ENCODE peak calls at places on chromosomes 6 and 20, in eight cellular contexts. One of them, this sample, is unnamed.

GRCh38 chr6:111552241-111552744 is 53.4 kb downstream of the TRAF3IP2 start:
- DNase-seq in foreskin fibroblast: peak; percentile 92
- DNase-seq in sigmoid colon: peak; percentile 91
- DNase-seq in body of pancreas: peak; percentile 75
- DNase-seq in GM18507: no peak
- DNase-seq in ascending aorta: peak; percentile 87
- DNase-seq in GM13977: no peak
- DNase-seq in DMS153: no peak
- DNase-seq in this sample: no peak

GRCh38 chr6:161578478-161578877 is 304.6 kb upstream of the AGPAT4 start:
- DNase-seq in sigmoid colon: no peak
- DNase-seq in GM18507: no peak
- DNase-seq in GM13977: no peak
- DNase-seq in DMS153: no peak
- DNase-seq in body of pancreas: no peak
- DNase-seq in foreskin fibroblast: no peak
- DNase-seq in ascending aorta: no peak
- DNase-seq in this sample: no peak

GRCh38 chr6:157339432-157339831 is 16.1 kb upstream of the TMEM242 start:
- DNase-seq in sigmoid colon: no peak
- DNase-seq in ascending aorta: no peak
- DNase-seq in GM18507: no peak
- DNase-seq in body of pancreas: no peak
- DNase-seq in DMS153: no peak
- DNase-seq in GM13977: no peak
- DNase-seq in foreskin fibroblast: no peak
- DNase-seq in this sample: no peak

GRCh38 chr6:35061102-35061615 is 80.0 kb downstream of the TCP11 start:
- DNase-seq in GM13977: no peak
- DNase-seq in foreskin fibroblast: no peak
- DNase-seq in GM18507: no peak
- DNase-seq in ascending aorta: no peak
- DNase-seq in body of pancreas: no peak
- DNase-seq in DMS153: no peak
- DNase-seq in sigmoid colon: no peak
- DNase-seq in this sample: no peak

GRCh38 chr6:151661928-151662327 is 145.6 kb upstream of the ESR1 start:
- DNase-seq in GM13977: no peak
- DNase-seq in ascending aorta: no peak
- DNase-seq in body of pancreas: no peak
- DNase-seq in GM18507: no peak
- DNase-seq in DMS153: no peak
- DNase-seq in sigmoid colon: no peak
- DNase-seq in foreskin fibroblast: no peak
- DNase-seq in this sample: no peak

GRCh38 chr6:24524801-24525200 is 30.0 kb downstream of the ALDH5A1 start:
- DNase-seq in GM13977: peak; percentile 37
- DNase-seq in ascending aorta: no peak
- DNase-seq in body of pancreas: no peak
- DNase-seq in foreskin fibroblast: peak; percentile 19
- DNase-seq in GM18507: no peak
- DNase-seq in sigmoid colon: no peak
- DNase-seq in DMS153: peak; percentile 46
- DNase-seq in this sample: no peak

GRCh38 chr6:72457738-72458137 is 164.1 kb upstream of the KCNQ5 start:
- DNase-seq in ascending aorta: no peak
- DNase-seq in foreskin fibroblast: no peak
- DNase-seq in GM13977: no peak
- DNase-seq in GM18507: no peak
- DNase-seq in body of pancreas: no peak
- DNase-seq in sigmoid colon: no peak
- DNase-seq in DMS153: no peak
- DNase-seq in this sample: no peak

GRCh38 chr6:145863988-145864616 is 49.5 kb upstream of the FBXO30 start:
- DNase-seq in DMS153: no peak
- DNase-seq in sigmoid colon: no peak
- DNase-seq in GM13977: peak; percentile 10
- DNase-seq in foreskin fibroblast: no peak
- DNase-seq in body of pancreas: no peak
- DNase-seq in GM18507: no peak
- DNase-seq in ascending aorta: no peak
- DNase-seq in this sample: no peak

GRCh38 chr6:27777126-27777525 is 135.1 kb downstream of the OR2B2 start:
- DNase-seq in GM13977: no peak
- DNase-seq in body of pancreas: no peak
- DNase-seq in ascending aorta: no peak
- DNase-seq in DMS153: no peak
- DNase-seq in sigmoid colon: no peak
- DNase-seq in GM18507: no peak
- DNase-seq in foreskin fibroblast: no peak
- DNase-seq in this sample: no peak

GRCh38 chr6:21999012-21999528 is 297.8 kb downstream of the PRL start:
- DNase-seq in foreskin fibroblast: no peak
- DNase-seq in body of pancreas: no peak
- DNase-seq in GM18507: no peak
- DNase-seq in GM13977: no peak
- DNase-seq in sigmoid colon: no peak
- DNase-seq in ascending aorta: no peak
- DNase-seq in DMS153: peak; percentile 71
- DNase-seq in this sample: no peak

GRCh38 chr20:3250091-3250504 is 11.1 kb upstream of the SLC4A11 start:
- DNase-seq in body of pancreas: no peak
- DNase-seq in DMS153: no peak
- DNase-seq in GM18507: no peak
- DNase-seq in foreskin fibroblast: no peak
- DNase-seq in GM13977: no peak
- DNase-seq in sigmoid colon: no peak
- DNase-seq in ascending aorta: no peak
- DNase-seq in this sample: no peak

GRCh38 chr20:32380745-32381144 is 22.6 kb downstream of the ASXL1 start:
- DNase-seq in sigmoid colon: no peak
- DNase-seq in GM18507: no peak
- DNase-seq in DMS153: no peak
- DNase-seq in foreskin fibroblast: no peak
- DNase-seq in ascending aorta: no peak
- DNase-seq in body of pancreas: no peak
- DNase-seq in GM13977: no peak
- DNase-seq in this sample: no peak

GRCh38 chr6:9523462-9523861 is 891.4 kb downstream of the TFAP2A start:
- DNase-seq in GM18507: no peak
- DNase-seq in body of pancreas: no peak
- DNase-seq in ascending aorta: no peak
- DNase-seq in DMS153: no peak
- DNase-seq in foreskin fibroblast: peak; percentile 87
- DNase-seq in GM13977: no peak
- DNase-seq in sigmoid colon: no peak
- DNase-seq in this sample: no peak

GRCh38 chr6:1890987-1891386 is 281.3 kb downstream of the FOXC1 start:
- DNase-seq in GM18507: no peak
- DNase-seq in foreskin fibroblast: no peak
- DNase-seq in DMS153: no peak
- DNase-seq in ascending aorta: no peak
- DNase-seq in body of pancreas: no peak
- DNase-seq in GM13977: no peak
- DNase-seq in sigmoid colon: no peak
- DNase-seq in this sample: no peak

GRCh38 chr6:137119196-137120104 is 54.0 kb downstream of the IL22RA2 start:
- DNase-seq in body of pancreas: no peak
- DNase-seq in GM13977: no peak
- DNase-seq in DMS153: no peak
- DNase-seq in ascending aorta: no peak
- DNase-seq in sigmoid colon: no peak
- DNase-seq in GM18507: no peak
- DNase-seq in foreskin fibroblast: no peak
- DNase-seq in this sample: no peak

GRCh38 chr6:134846031-134846430 is 103.9 kb downstream of the ALDH8A1 start:
- DNase-seq in foreskin fibroblast: peak; percentile 59
- DNase-seq in body of pancreas: no peak
- DNase-seq in ascending aorta: no peak
- DNase-seq in DMS153: no peak
- DNase-seq in sigmoid colon: no peak
- DNase-seq in GM13977: no peak
- DNase-seq in GM18507: no peak
- DNase-seq in this sample: no peak

GRCh38 chr6:128097019-128097418 is 196.2 kb upstream of the THEMIS start:
- DNase-seq in sigmoid colon: no peak
- DNase-seq in GM13977: no peak
- DNase-seq in ascending aorta: no peak
- DNase-seq in GM18507: no peak
- DNase-seq in body of pancreas: no peak
- DNase-seq in foreskin fibroblast: no peak
- DNase-seq in DMS153: no peak
- DNase-seq in this sample: no peak